ENCODE peak calls at places on chromosomes 13 and 19, in four cellular contexts. One of them, this sample, is unnamed.

GRCh38 chr13:100544866-100545683 is 43.5 kb downstream of the GGACT start:
- DNase-seq in iris pigment epithelial cell: no peak
- DNase-seq in AG08396: no peak
- DNase-seq in activated T-cell treated with anti-CD3 and anti-CD28 coated beads for 48 hours: no peak
- DNase-seq in this sample: no peak

GRCh38 chr13:114200673-114201005 is 21.6 kb downstream of the CFAP97D2 start:
- DNase-seq in iris pigment epithelial cell: peak
- DNase-seq in AG08396: no peak
- DNase-seq in activated T-cell treated with anti-CD3 and anti-CD28 coated beads for 48 hours: no peak
- DNase-seq in this sample: no peak

GRCh38 chr19:37893845-37894575 is 12.4 kb downstream of the WDR87 start:
- DNase-seq in iris pigment epithelial cell: no peak
- DNase-seq in AG08396: no peak
- DNase-seq in activated T-cell treated with anti-CD3 and anti-CD28 coated beads for 48 hours: no peak
- DNase-seq in this sample: no peak

GRCh38 chr19:55495646-55496349 is 7.6 kb downstream of the SSC5D start:
- DNase-seq in iris pigment epithelial cell: no peak
- DNase-seq in AG08396: no peak
- DNase-seq in activated T-cell treated with anti-CD3 and anti-CD28 coated beads for 48 hours: no peak
- DNase-seq in this sample: no peak

GRCh38 chr19:32404939-32405430 is 585 bp upstream of the DPY19L3 start:
- DNase-seq in iris pigment epithelial cell: peak
- DNase-seq in AG08396: peak
- DNase-seq in activated T-cell treated with anti-CD3 and anti-CD28 coated beads for 48 hours: no peak
- DNase-seq in this sample: peak

GRCh38 chr19:48308695-48309586 is 16.4 kb upstream of the EMP3 start:
- DNase-seq in iris pigment epithelial cell: peak
- DNase-seq in AG08396: no peak
- DNase-seq in activated T-cell treated with anti-CD3 and anti-CD28 coated beads for 48 hours: no peak
- DNase-seq in this sample: no peak

GRCh38 chr19:1254530-1255185 is 6.3 kb downstream of the MIDN start:
- DNase-seq in iris pigment epithelial cell: no peak
- DNase-seq in AG08396: no peak
- DNase-seq in activated T-cell treated with anti-CD3 and anti-CD28 coated beads for 48 hours: no peak
- DNase-seq in this sample: no peak

GRCh38 chr13:35917942-35918645 is 213.1 kb downstream of the DCLK1 start:
- DNase-seq in iris pigment epithelial cell: no peak
- DNase-seq in AG08396: no peak
- DNase-seq in activated T-cell treated with anti-CD3 and anti-CD28 coated beads for 48 hours: no peak
- DNase-seq in this sample: no peak

GRCh38 chr19:45125360-45125759 is 32.4 kb downstream of the PPP1R37 start:
- DNase-seq in iris pigment epithelial cell: no peak
- DNase-seq in AG08396: no peak
- DNase-seq in activated T-cell treated with anti-CD3 and anti-CD28 coated beads for 48 hours: no peak
- DNase-seq in this sample: no peak

GRCh38 chr13:97194473-97194872 is 27.7 kb upstream of the MBNL2 start:
- DNase-seq in iris pigment epithelial cell: peak
- DNase-seq in AG08396: peak
- DNase-seq in activated T-cell treated with anti-CD3 and anti-CD28 coated beads for 48 hours: no peak
- DNase-seq in this sample: no peak

GRCh38 chr19:46435009-46435408 is 6.3 kb upstream of the PNMA8C start:
- DNase-seq in iris pigment epithelial cell: no peak
- DNase-seq in AG08396: no peak
- DNase-seq in activated T-cell treated with anti-CD3 and anti-CD28 coated beads for 48 hours: no peak
- DNase-seq in this sample: no peak

GRCh38 chr13:36666482-36667264 is 7.1 kb upstream of the SERTM1 start:
- DNase-seq in iris pigment epithelial cell: no peak
- DNase-seq in AG08396: no peak
- DNase-seq in activated T-cell treated with anti-CD3 and anti-CD28 coated beads for 48 hours: no peak
- DNase-seq in this sample: no peak

GRCh38 chr19:35909684-35910035 is 1.6 kb upstream of the TYROBP start:
- DNase-seq in iris pigment epithelial cell: no peak
- DNase-seq in AG08396: no peak
- DNase-seq in activated T-cell treated with anti-CD3 and anti-CD28 coated beads for 48 hours: no peak
- DNase-seq in this sample: no peak

GRCh38 chr13:64347662-64348061 is 2882.5 kb downstream of the PCDH9 start:
- DNase-seq in iris pigment epithelial cell: peak
- DNase-seq in AG08396: no peak
- DNase-seq in activated T-cell treated with anti-CD3 and anti-CD28 coated beads for 48 hours: no peak
- DNase-seq in this sample: no peak

GRCh38 chr19:44753932-44754742 is 5.6 kb downstream of the BCL3 start:
- DNase-seq in iris pigment epithelial cell: peak
- DNase-seq in AG08396: peak
- DNase-seq in activated T-cell treated with anti-CD3 and anti-CD28 coated beads for 48 hours: peak
- DNase-seq in this sample: peak

GRCh38 chr13:99197257-99197651 is 3.4 kb upstream of the UBAC2 start:
- DNase-seq in iris pigment epithelial cell: no peak
- DNase-seq in AG08396: no peak
- DNase-seq in activated T-cell treated with anti-CD3 and anti-CD28 coated beads for 48 hours: no peak
- DNase-seq in this sample: no peak

GRCh38 chr13:49400755-49401659 is 42.9 kb downstream of the CAB39L start:
- DNase-seq in iris pigment epithelial cell: peak
- DNase-seq in AG08396: peak
- DNase-seq in activated T-cell treated with anti-CD3 and anti-CD28 coated beads for 48 hours: no peak
- DNase-seq in this sample: no peak

GRCh38 chr19:5680437-5681368 is at the start of the genes HSD11B1L and MICOS13:
- DNase-seq in iris pigment epithelial cell: peak
- DNase-seq in AG08396: peak
- DNase-seq in activated T-cell treated with anti-CD3 and anti-CD28 coated beads for 48 hours: peak
- DNase-seq in this sample: peak

GRCh38 chr13:52925221-52925620 is 76.8 kb upstream of the PCDH8 start:
- DNase-seq in iris pigment epithelial cell: no peak
- DNase-seq in AG08396: no peak
- DNase-seq in activated T-cell treated with anti-CD3 and anti-CD28 coated beads for 48 hours: no peak
- DNase-seq in this sample: no peak

GRCh38 chr13:97108535-97108910 is 113.6 kb upstream of the MBNL2 start:
- DNase-seq in iris pigment epithelial cell: peak
- DNase-seq in AG08396: no peak
- DNase-seq in activated T-cell treated with anti-CD3 and anti-CD28 coated beads for 48 hours: no peak
- DNase-seq in this sample: no peak

GRCh38 chr19:33809960-33810359 is 13.3 kb downstream of the KCTD15 start:
- DNase-seq in iris pigment epithelial cell: peak
- DNase-seq in AG08396: no peak
- DNase-seq in activated T-cell treated with anti-CD3 and anti-CD28 coated beads for 48 hours: no peak
- DNase-seq in this sample: no peak

GRCh38 chr19:3551808-3552095 is 5.6 kb downstream of the MFSD12 start:
- DNase-seq in iris pigment epithelial cell: no peak
- DNase-seq in AG08396: no peak
- DNase-seq in activated T-cell treated with anti-CD3 and anti-CD28 coated beads for 48 hours: no peak
- DNase-seq in this sample: no peak

GRCh38 chr13:26965976-26966375 is 205.4 kb upstream of the GPR12 start:
- DNase-seq in iris pigment epithelial cell: peak
- DNase-seq in AG08396: peak
- DNase-seq in activated T-cell treated with anti-CD3 and anti-CD28 coated beads for 48 hours: no peak
- DNase-seq in this sample: no peak

GRCh38 chr19:50178320-50178719 is 15.2 kb upstream of the IZUMO2 start:
- DNase-seq in iris pigment epithelial cell: no peak
- DNase-seq in AG08396: no peak
- DNase-seq in activated T-cell treated with anti-CD3 and anti-CD28 coated beads for 48 hours: no peak
- DNase-seq in this sample: no peak

GRCh38 chr19:34254552-34255432 is at the start of gene GARRE1:
- DNase-seq in iris pigment epithelial cell: no peak
- DNase-seq in AG08396: peak
- DNase-seq in activated T-cell treated with anti-CD3 and anti-CD28 coated beads for 48 hours: peak
- DNase-seq in this sample: no peak